ENCODE peak calls at places on chromosomes 12 and 14, in five cellular contexts. K is GM13977; E is fibroblast of lung; R is CD4-positive, alpha-beta T cell; H is stomach. V is an unnamed sample.

GRCh38 chr12:123671876-123672275 is 963 bp downstream of the TCTN2 start:
- DNase-seq in H (no peak), R (no peak), K (no peak), E (peak), V (no peak)

GRCh38 chr12:108338915-108339657 is at the start of gene CMKLR1:
- DNase-seq in H (no peak), K (peak), R (no peak), E (no peak), V (no peak)

GRCh38 chr12:92654929-92655328 is 47.9 kb upstream of the PLEKHG7 start:
- DNase-seq in E (peak), R (no peak), K (no peak), H (no peak), V (peak)

GRCh38 chr12:63525831-63526230 is 142.5 kb downstream of the DPY19L2 start:
- DNase-seq in R (no peak), E (no peak), K (no peak), H (no peak), V (no peak)

GRCh38 chr14:55105991-55106390 is 23.1 kb upstream of the LGALS3 start:
- DNase-seq in K (no peak), R (no peak), E (no peak), H (no peak), V (no peak)

GRCh38 chr12:22101749-22102243 is 55.8 kb downstream of the CMAS start:
- DNase-seq in R (no peak), E (peak), H (no peak), K (no peak), V (peak)

GRCh38 chr14:104303705-104304425 is 165.5 kb downstream of the KIF26A start:
- DNase-seq in K (no peak), E (no peak), H (no peak), R (no peak), V (no peak)

GRCh38 chr12:92294676-92295440 is 149.2 kb upstream of the BTG1 start:
- DNase-seq in R (no peak), H (no peak), K (no peak), E (no peak), V (no peak)

GRCh38 chr12:24212496-24212895 is 263.0 kb upstream of the SOX5 start:
- DNase-seq in R (no peak), E (no peak), K (no peak), H (no peak), V (no peak)

GRCh38 chr12:100427078-100427477 is 46.6 kb upstream of the NR1H4 start:
- DNase-seq in H (no peak), R (no peak), K (no peak), E (peak), V (no peak)

GRCh38 chr12:19410211-19410610 is 29.1 kb upstream of the AEBP2 start:
- DNase-seq in K (no peak), R (no peak), H (no peak), E (no peak), V (no peak)

GRCh38 chr12:42868291-42868690 is 278.7 kb upstream of the PRICKLE1 start:
- DNase-seq in K (no peak), H (no peak), R (no peak), E (no peak), V (no peak)

GRCh38 chr12:67364228-67364627 is 95.1 kb downstream of the CAND1 start:
- DNase-seq in R (no peak), E (no peak), K (no peak), H (no peak), V (no peak)

GRCh38 chr12:97283297-97283696 is 179.3 kb upstream of the RMST start:
- DNase-seq in H (no peak), E (no peak), K (no peak), R (no peak), V (no peak)

GRCh38 chr12:8030189-8030588 is 2.3 kb upstream of the FOXJ2 start:
- DNase-seq in H (no peak), R (no peak), K (no peak), E (no peak), V (no peak)

GRCh38 chr14:56027916-56028637 is 90.1 kb upstream of the PELI2 start:
- DNase-seq in E (peak), K (no peak), R (no peak), H (no peak), V (no peak)

GRCh38 chr14:89004195-89004594 is 179.7 kb downstream of the TTC8 start:
- DNase-seq in R (no peak), H (no peak), K (no peak), E (peak), V (no peak)

DNA sequence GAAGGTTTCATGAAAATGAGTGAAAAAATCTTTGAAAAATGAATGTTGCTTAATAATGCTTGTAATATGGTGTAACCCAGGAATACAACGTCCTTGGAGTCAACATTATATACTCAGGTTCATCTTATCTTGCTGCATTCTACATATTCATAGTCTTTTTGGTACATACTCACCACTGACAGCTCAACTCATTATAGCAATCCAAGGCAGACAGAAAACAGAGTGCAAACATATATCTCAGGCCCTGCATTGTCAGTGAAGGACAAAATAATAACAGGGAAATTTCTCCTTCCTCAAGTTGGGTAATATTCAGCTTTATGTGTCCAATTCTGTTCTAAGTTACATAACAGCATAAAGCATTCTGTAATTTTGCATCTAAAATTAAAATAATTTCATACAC is 1353.0 kb upstream of the SEL1L start:
- DNase-seq in E (no peak), H (no peak), K (no peak), R (no peak), V (no peak)
- TF ChIP-seq CTCF in E (no peak), H (no peak), K (no peak), R (no peak), V (no peak)

DNA sequence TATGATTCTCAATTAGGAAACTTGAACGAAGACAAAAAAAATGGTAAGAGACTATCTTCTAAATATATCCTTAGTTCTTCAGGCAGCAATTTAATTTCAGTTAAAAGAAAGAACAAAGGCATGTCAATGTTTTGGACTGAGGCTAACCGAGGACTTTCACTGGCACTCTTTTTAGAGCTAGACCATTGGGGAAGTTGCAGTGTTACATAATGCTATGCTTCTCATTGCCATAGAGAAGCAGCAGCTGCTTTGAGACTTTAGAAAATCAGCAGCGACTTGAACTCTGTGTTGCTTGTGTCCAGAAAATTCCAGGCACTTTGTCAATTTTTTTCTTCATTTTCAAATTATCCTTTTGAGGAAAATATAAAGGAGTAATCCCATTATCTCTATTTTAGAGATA is 964.2 kb downstream of the NRXN3 start:
- DNase-seq in K (no peak), E (no peak), R (no peak), H (no peak), V (no peak)
- TF ChIP-seq CTCF in K (no peak), E (no peak), R (no peak), H (no peak), V (no peak)

GRCh38 chr14:102351023-102351422 is 11.7 kb downstream of the CINP start:
- DNase-seq in E (no peak), K (no peak), H (no peak), R (no peak), V (no peak)
- TF ChIP-seq CTCF in E (no peak), K (no peak), H (no peak), R (no peak), V (no peak)

DNA sequence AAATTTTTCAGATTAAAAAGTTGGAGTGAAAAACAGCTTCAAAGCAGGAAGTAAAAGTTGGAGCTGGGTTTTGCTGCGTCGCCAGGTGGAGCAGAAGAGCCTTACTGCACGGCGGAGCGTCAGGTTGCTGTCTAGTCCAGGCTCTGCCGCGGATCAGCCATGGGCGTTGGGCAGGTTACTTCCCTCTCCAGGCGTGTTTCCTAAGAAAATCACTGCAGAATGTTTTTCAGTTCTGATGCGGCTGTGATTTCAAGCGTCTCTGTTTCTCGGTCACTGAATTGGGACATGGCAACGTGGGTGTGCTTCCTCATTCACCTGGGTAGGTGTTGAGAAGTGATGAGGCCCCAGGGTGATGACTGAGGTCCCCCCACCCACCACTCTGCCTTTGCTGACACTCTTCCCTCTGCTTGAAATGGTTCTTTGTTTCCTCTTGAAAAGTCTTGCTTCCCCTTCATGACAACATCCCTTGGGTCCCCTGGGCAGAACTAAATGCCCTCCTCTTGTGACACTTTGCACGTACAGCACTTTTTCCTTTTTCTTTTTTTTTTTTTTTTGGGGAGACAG is 7.6 kb downstream of the EVL start:
- DNase-seq in K (no peak), R (peak), E (no peak), H (peak), V (no peak)
- TF ChIP-seq CTCF in K (peak), R (peak), E (no peak), H (no peak), V (no peak)

GRCh38 chr12:111428081-111428727 is 22.5 kb downstream of the SH2B3 start:
- DNase-seq in K (no peak), R (no peak), E (no peak), H (no peak), V (no peak)
- TF ChIP-seq CTCF in K (no peak), R (no peak), E (no peak), H (no peak), V (no peak)

DNA sequence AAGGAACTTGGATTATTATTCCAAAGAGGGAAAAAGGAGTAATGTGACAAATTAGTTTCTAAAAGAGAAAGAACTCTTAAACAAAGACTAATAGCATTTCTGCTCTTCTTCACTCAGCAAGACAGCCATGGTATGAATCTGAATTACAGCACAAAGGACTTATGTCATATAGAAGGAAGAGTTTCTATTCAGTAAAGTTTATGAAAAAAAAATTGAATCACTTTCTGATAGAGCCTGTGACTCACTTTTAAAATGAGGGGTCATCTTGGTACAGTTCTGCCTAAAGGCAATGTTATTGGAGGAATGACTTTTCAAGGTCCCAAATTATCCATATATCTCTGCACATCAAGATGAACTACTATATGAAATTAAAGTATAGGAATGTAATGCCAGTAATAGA is 101.7 kb downstream of the DUSP6 start:
- DNase-seq in K (no peak), H (no peak), R (no peak), E (no peak), V (no peak)
- TF ChIP-seq CTCF in K (no peak), H (no peak), R (no peak), E (no peak), V (no peak)